ENCODE peak calls at places on chromosomes 12 and 14, in ten cellular contexts. V is HCT116, B is upper lobe of left lung, M is sigmoid colon, E is GM23338, G is endothelial cell of umbilical vein, J is stomach, N is transverse colon, W is spleen, H is breast epithelium. L is an unnamed sample.

GRCh38 chr12:59626382-59626781 is 30.6 kb downstream of the SLC16A7 start:
- DNase-seq in V (no peak), B (no peak), M (no peak), E (no peak), G (peak; percentile 12), J (no peak), N (no peak), W (no peak), H (no peak), L (no peak)

GRCh38 chr14:104161601-104162367 is 23.4 kb downstream of the KIF26A start:
- DNase-seq in V (no peak), B (no peak), M (no peak), E (no peak), G (no peak), J (no peak), N (no peak), W (no peak), H (no peak), L (no peak)

GRCh38 chr12:124386661-124387509 is 92.0 kb downstream of the RFLNA start:
- DNase-seq in V (no peak), B (no peak), M (no peak), E (no peak), G (peak; percentile 18), J (no peak), N (no peak), W (no peak), H (no peak), L (no peak)

GRCh38 chr12:8603858-8604257 is 8.8 kb downstream of the AICDA start:
- DNase-seq in V (no peak), B (no peak), M (no peak), E (peak; percentile 51), G (no peak), J (no peak), N (no peak), W (no peak), H (no peak), L (no peak)

GRCh38 chr12:98355933-98356332 is 159.5 kb upstream of the TMPO start:
- DNase-seq in V (no peak), B (no peak), M (no peak), E (no peak), G (no peak), J (no peak), N (no peak), W (no peak), H (no peak), L (no peak)

GRCh38 chr14:43413094-43413493 is 1094.0 kb downstream of the FSCB start:
- DNase-seq in V (no peak), B (no peak), M (no peak), E (no peak), G (no peak), J (no peak), N (no peak), W (no peak), H (no peak), L (no peak)

GRCh38 chr14:55585854-55586253 is 5.8 kb downstream of the KTN1 start:
- DNase-seq in V (no peak), B (no peak), M (no peak), E (no peak), G (peak; percentile 86), J (no peak), N (no peak), W (no peak), H (no peak), L (no peak)

GRCh38 chr12:27970981-27971489 is 1.5 kb downstream of the PTHLH start:
- DNase-seq in V (no peak), B (no peak), M (no peak), E (peak; percentile 68), G (no peak), J (no peak), N (no peak), W (no peak), H (no peak), L (no peak)

GRCh38 chr12:4047441-4047840 is 174.2 kb upstream of the PARP11 start:
- DNase-seq in V (no peak), B (no peak), M (no peak), E (no peak), G (no peak), J (no peak), N (no peak), W (no peak), H (no peak), L (no peak)

GRCh38 chr12:6443361-6443983 is 1.3 kb upstream of the CD27 start:
- DNase-seq in V (no peak), B (no peak), M (peak; percentile 36), E (no peak), G (no peak), J (no peak), N (no peak), W (no peak), H (no peak), L (no peak)

GRCh38 chr14:96039633-96040311 is 610 bp downstream of the C14orf132 start:
- DNase-seq in V (no peak), B (peak; percentile 86), M (peak; percentile 70), E (peak; percentile 72), G (peak; percentile 14), J (no peak), N (no peak), W (no peak), H (no peak), L (no peak)

GRCh38 chr12:96047621-96048211 is 12.3 kb upstream of the LTA4H start:
- DNase-seq in V (peak; percentile 93), B (no peak), M (peak; percentile 71), E (no peak), G (peak; percentile 83), J (peak; percentile 48), N (peak; percentile 21), W (no peak), H (no peak), L (no peak)

GRCh38 chr14:87640553-87640952 is 352.4 kb downstream of the GALC start:
- DNase-seq in V (no peak), B (no peak), M (no peak), E (no peak), G (no peak), J (no peak), N (no peak), W (no peak), H (no peak), L (no peak)

GRCh38 chr14:23028800-23029199 is 5.9 kb downstream of the PSMB5 start:
- DNase-seq in V (no peak), B (no peak), M (no peak), E (no peak), G (no peak), J (no peak), N (no peak), W (no peak), H (no peak), L (no peak)

GRCh38 chr14:60757617-60758016 is 23.1 kb downstream of the MNAT1 start:
- DNase-seq in V (no peak), B (no peak), M (no peak), E (no peak), G (peak; percentile 56), J (no peak), N (no peak), W (no peak), H (no peak), L (no peak)

GRCh38 chr14:74478996-74479635 is 14.0 kb downstream of the NPC2 start:
- DNase-seq in V (no peak), B (no peak), M (no peak), E (peak; percentile 78), G (peak; percentile 67), J (no peak), N (no peak), W (no peak), H (no peak), L (no peak)

GRCh38 chr14:100106260-100106659 is 41.0 kb downstream of the EVL start:
- DNase-seq in V (no peak), B (no peak), M (peak; percentile 37), E (no peak), G (no peak), J (no peak), N (no peak), W (no peak), H (no peak), L (peak; percentile 61)

GRCh38 chr12:124517260-124518050 is 50.0 kb downstream of the NCOR2 start:
- DNase-seq in V (no peak), B (peak; percentile 90), M (peak; percentile 94), E (no peak), G (peak; percentile 79), J (peak; percentile 92), N (peak; percentile 70), W (no peak), H (peak; percentile 89), L (peak; percentile 91)

GRCh38 chr14:74314576-74314975 is 11.8 kb upstream of the ABCD4 start:
- DNase-seq in V (no peak), B (no peak), M (no peak), E (no peak), G (no peak), J (no peak), N (no peak), W (no peak), H (no peak), L (no peak)

GRCh38 chr12:47303207-47303606 is 223.4 kb upstream of the AMIGO2 start:
- DNase-seq in V (no peak), B (no peak), M (no peak), E (no peak), G (no peak), J (no peak), N (no peak), W (no peak), H (no peak), L (no peak)
- H3K27ac ChIP-seq in V (no peak overlapping the region), B (no peak overlapping the region), M (no peak overlapping the region), E (no peak overlapping the region), G (no peak overlapping the region), J (no peak overlapping the region), N (no peak overlapping the region), W (no peak overlapping the region), H (no peak overlapping the region), L (no peak overlapping the region)

GRCh38 chr12:89212339-89212771 is 139.9 kb downstream of the DUSP6 start:
- DNase-seq in V (no peak), B (no peak), M (peak; percentile 71), E (no peak), G (peak; percentile 85), J (peak; percentile 34), N (peak; percentile 16), W (no peak), H (peak; percentile 45), L (no peak)
- TF ChIP-seq POLR2AphosphoS5 in V (no peak), B (peak; percentile 33), M (peak; percentile 30), E (no peak), G (no peak), J (no peak), N (peak; percentile 6), W (no peak), H (no peak), L (no peak)

DNA sequence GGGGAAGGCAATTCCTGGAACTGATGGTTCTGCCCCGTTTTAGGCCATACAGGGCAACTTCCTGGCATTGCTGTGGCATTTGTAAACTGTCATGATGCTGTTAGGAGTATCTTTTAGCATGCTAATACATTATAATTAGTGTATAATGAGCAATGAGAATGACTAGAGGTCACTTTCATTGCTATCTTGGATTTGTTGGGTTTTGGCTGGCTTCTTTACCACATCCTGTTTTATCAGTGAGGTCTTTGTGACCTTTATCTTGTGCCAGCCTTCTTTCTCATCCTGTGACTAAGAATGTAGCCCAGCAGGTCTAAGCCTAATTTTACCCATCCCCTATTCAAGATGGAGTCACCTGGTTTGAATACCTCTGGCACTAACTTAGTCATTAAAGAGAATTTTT is 51.2 kb downstream of the TESPA1 start:
- DNase-seq in V (no peak), B (no peak), M (no peak), E (no peak), G (no peak), J (no peak), N (no peak), W (no peak), H (no peak), L (no peak)
- H3K27ac ChIP-seq in V (no peak overlapping the region), B (no peak overlapping the region), M (no peak overlapping the region), E (no peak overlapping the region), G (no peak overlapping the region), J (no peak overlapping the region), N (no peak overlapping the region), W (no peak overlapping the region), H (no peak overlapping the region), L (no peak overlapping the region)

GRCh38 chr14:97221572-97221971 is 424.4 kb downstream of the VRK1 start:
- DNase-seq in V (no peak), B (no peak), M (no peak), E (no peak), G (no peak), J (no peak), N (no peak), W (no peak), H (no peak), L (no peak)
- TF ChIP-seq POLR2AphosphoS5 in V (no peak), B (no peak), M (no peak), E (no peak), G (no peak), J (no peak), N (no peak), W (no peak), H (no peak), L (no peak)

L was measured in suprapubic skin.